ENCODE peak calls at places on chromosomes 4 and X, in six cellular contexts. One of them, this sample, is unnamed.

GRCh38 chrX:13082286-13083065 is 38.1 kb upstream of the FAM9C start:
- DNase-seq in head of caudate nucleus: no peak
- DNase-seq in GM10248: no peak
- DNase-seq in cardiac muscle cell: no peak
- DNase-seq in EL: no peak
- DNase-seq in nephron progenitor cell: no peak
- DNase-seq in this sample: no peak

GRCh38 chr4:95095352-95095974 is 337.7 kb downstream of the BMPR1B start:
- DNase-seq in cardiac muscle cell: peak; percentile 47
- DNase-seq in EL: no peak
- DNase-seq in nephron progenitor cell: no peak
- DNase-seq in GM10248: no peak
- DNase-seq in head of caudate nucleus: no peak
- DNase-seq in this sample: peak; percentile 19

GRCh38 chrX:124087000-124087746 is 125.7 kb downstream of the STAG2 start:
- DNase-seq in cardiac muscle cell: no peak
- DNase-seq in GM10248: no peak
- DNase-seq in EL: no peak
- DNase-seq in nephron progenitor cell: no peak
- DNase-seq in head of caudate nucleus: no peak
- DNase-seq in this sample: no peak

GRCh38 chr4:186249785-186250739 is 15.9 kb upstream of the F11 start:
- DNase-seq in GM10248: no peak
- DNase-seq in nephron progenitor cell: no peak
- DNase-seq in head of caudate nucleus: no peak
- DNase-seq in EL: peak; percentile 27
- DNase-seq in cardiac muscle cell: no peak
- DNase-seq in this sample: no peak

GRCh38 chrX:29506729-29507128 is 708.6 kb upstream of the MAGEB2 start:
- DNase-seq in nephron progenitor cell: no peak
- DNase-seq in head of caudate nucleus: no peak
- DNase-seq in cardiac muscle cell: no peak
- DNase-seq in GM10248: no peak
- DNase-seq in EL: no peak
- DNase-seq in this sample: no peak

GRCh38 chrX:150446995-150447394 is 83.9 kb downstream of the MAMLD1 start:
- DNase-seq in cardiac muscle cell: no peak
- DNase-seq in GM10248: no peak
- DNase-seq in nephron progenitor cell: no peak
- DNase-seq in EL: no peak
- DNase-seq in head of caudate nucleus: no peak
- DNase-seq in this sample: no peak

GRCh38 chr4:13544556-13545393 is 467 bp upstream of the NKX3-2 start:
- DNase-seq in GM10248: peak; percentile 76
- DNase-seq in EL: peak; percentile 74
- DNase-seq in nephron progenitor cell: peak; percentile 90
- DNase-seq in head of caudate nucleus: peak; percentile 66
- DNase-seq in cardiac muscle cell: peak; percentile 86
- DNase-seq in this sample: peak; percentile 30

GRCh38 chr4:38075370-38076152 is 115.4 kb downstream of the PTTG2 start:
- DNase-seq in EL: peak; percentile 66
- DNase-seq in cardiac muscle cell: no peak
- DNase-seq in nephron progenitor cell: no peak
- DNase-seq in head of caudate nucleus: peak; percentile 10
- DNase-seq in GM10248: no peak
- DNase-seq in this sample: no peak

GRCh38 chrX:119605739-119606507 is at the start of gene NKRF:
- DNase-seq in EL: peak; percentile 89
- DNase-seq in head of caudate nucleus: peak; percentile 90
- DNase-seq in nephron progenitor cell: peak; percentile 85
- DNase-seq in GM10248: peak; percentile 81
- DNase-seq in cardiac muscle cell: peak; percentile 90
- DNase-seq in this sample: peak; percentile 37

GRCh38 chr4:48557478-48557877 is 67.4 kb downstream of the ZAR1 start:
- DNase-seq in cardiac muscle cell: no peak
- DNase-seq in nephron progenitor cell: no peak
- DNase-seq in GM10248: no peak
- DNase-seq in head of caudate nucleus: no peak
- DNase-seq in EL: no peak
- DNase-seq in this sample: no peak

GRCh38 chr4:92600638-92601037 is 296.9 kb downstream of the GRID2 start:
- DNase-seq in EL: no peak
- DNase-seq in cardiac muscle cell: peak; percentile 1
- DNase-seq in head of caudate nucleus: no peak
- DNase-seq in GM10248: no peak
- DNase-seq in nephron progenitor cell: peak; percentile 3
- DNase-seq in this sample: no peak

GRCh38 chr4:55765070-55765469 is 54.5 kb upstream of the EXOC1L start:
- DNase-seq in EL: no peak
- DNase-seq in head of caudate nucleus: no peak
- DNase-seq in cardiac muscle cell: no peak
- DNase-seq in nephron progenitor cell: no peak
- DNase-seq in GM10248: no peak
- DNase-seq in this sample: no peak

GRCh38 chr4:10983885-10984284 is 299.3 kb upstream of the CLNK start:
- DNase-seq in GM10248: no peak
- DNase-seq in EL: no peak
- DNase-seq in cardiac muscle cell: no peak
- DNase-seq in head of caudate nucleus: no peak
- DNase-seq in nephron progenitor cell: no peak
- DNase-seq in this sample: no peak

GRCh38 chr4:153497988-153498967 is 32.1 kb downstream of the TMEM131L start:
- DNase-seq in head of caudate nucleus: peak; percentile 49
- DNase-seq in nephron progenitor cell: no peak
- DNase-seq in cardiac muscle cell: no peak
- DNase-seq in GM10248: peak; percentile 62
- DNase-seq in EL: peak; percentile 68
- DNase-seq in this sample: no peak

GRCh38 chr4:20180509-20180908 is 71.2 kb upstream of the SLIT2 start:
- DNase-seq in head of caudate nucleus: no peak
- DNase-seq in cardiac muscle cell: no peak
- DNase-seq in GM10248: no peak
- DNase-seq in nephron progenitor cell: no peak
- DNase-seq in EL: no peak
- DNase-seq in this sample: no peak

GRCh38 chr4:121738780-121739547 is 26.0 kb downstream of the SMIM43 start:
- DNase-seq in EL: no peak
- DNase-seq in cardiac muscle cell: no peak
- DNase-seq in head of caudate nucleus: no peak
- DNase-seq in nephron progenitor cell: no peak
- DNase-seq in GM10248: no peak
- DNase-seq in this sample: no peak

GRCh38 chrX:12497832-12498591 is 293.2 kb upstream of the PRPS2 start:
- DNase-seq in cardiac muscle cell: peak; percentile 2
- DNase-seq in GM10248: peak; percentile 17
- DNase-seq in head of caudate nucleus: peak; percentile 23
- DNase-seq in EL: no peak
- DNase-seq in nephron progenitor cell: peak; percentile 25
- DNase-seq in this sample: no peak

GRCh38 chr4:11470709-11471441 is 42.2 kb upstream of the HS3ST1 start:
- DNase-seq in cardiac muscle cell: no peak
- DNase-seq in GM10248: no peak
- DNase-seq in head of caudate nucleus: no peak
- DNase-seq in EL: no peak
- DNase-seq in nephron progenitor cell: no peak
- DNase-seq in this sample: no peak

GRCh38 chr4:8209997-8210396 is 10.9 kb downstream of the SH3TC1 start:
- DNase-seq in cardiac muscle cell: no peak
- DNase-seq in head of caudate nucleus: no peak
- DNase-seq in nephron progenitor cell: no peak
- DNase-seq in EL: no peak
- DNase-seq in GM10248: no peak
- DNase-seq in this sample: no peak

GRCh38 chrX:136523770-136524169 is 8.2 kb upstream of the VGLL1 start:
- DNase-seq in EL: no peak
- DNase-seq in GM10248: no peak
- DNase-seq in head of caudate nucleus: no peak
- DNase-seq in nephron progenitor cell: no peak
- DNase-seq in cardiac muscle cell: no peak
- DNase-seq in this sample: no peak

GRCh38 chr4:184100297-184100885 is 117.3 kb downstream of the ENPP6 start:
- DNase-seq in head of caudate nucleus: peak; percentile 82
- DNase-seq in EL: no peak
- DNase-seq in cardiac muscle cell: peak; percentile 62
- DNase-seq in GM10248: peak; percentile 65
- DNase-seq in nephron progenitor cell: peak; percentile 77
- DNase-seq in this sample: no peak

GRCh38 chr4:103902730-103903129 is 182.9 kb upstream of the TACR3 start:
- DNase-seq in GM10248: no peak
- DNase-seq in cardiac muscle cell: no peak
- DNase-seq in EL: no peak
- DNase-seq in head of caudate nucleus: no peak
- DNase-seq in nephron progenitor cell: no peak
- DNase-seq in this sample: no peak

GRCh38 chr4:8394806-8395205 is 45.7 kb downstream of the ACOX3 start:
- DNase-seq in EL: no peak
- DNase-seq in head of caudate nucleus: peak; percentile 51
- DNase-seq in cardiac muscle cell: no peak
- DNase-seq in nephron progenitor cell: no peak
- DNase-seq in GM10248: no peak
- DNase-seq in this sample: no peak

This sample was measured in G401.